ENCODE peak calls at places on chromosomes 12 and 14, in four cellular contexts. V, X, R and G are unnamed samples.

GRCh38 chr12:124764451-124764850 is 99.2 kb downstream of the SCARB1 start:
- DNase-seq in V (peak; percentile 73), X (peak; percentile 33), R (no peak), G (peak; percentile 65)

GRCh38 chr14:38286481-38286880 is 30.6 kb upstream of the CLEC14A start:
- DNase-seq in V (no peak), X (no peak), R (no peak), G (no peak)

GRCh38 chr12:100123316-100124095 is 19.2 kb downstream of the BLTP3B start:
- DNase-seq in V (no peak), X (no peak), R (no peak), G (no peak)

GRCh38 chr12:46585854-46586621 is 213.5 kb upstream of the SLC38A2 start:
- DNase-seq in V (peak; percentile 88), X (no peak), R (peak; percentile 10), G (peak; percentile 74)

GRCh38 chr12:113088971-113089756 is 32.6 kb downstream of the DTX1 start:
- DNase-seq in V (no peak), X (no peak), R (no peak), G (no peak)

GRCh38 chr12:124809391-124809790 is 54.3 kb downstream of the SCARB1 start:
- DNase-seq in V (no peak), X (no peak), R (no peak), G (no peak)

GRCh38 chr14:33564774-33565630 is 385.9 kb downstream of the EGLN3 start:
- DNase-seq in V (peak; percentile 95), X (no peak), R (no peak), G (no peak)

GRCh38 chr12:19412844-19413243 is 26.4 kb upstream of the AEBP2 start:
- DNase-seq in V (no peak), X (no peak), R (no peak), G (no peak)

GRCh38 chr14:50031534-50032313 is 84.6 kb downstream of the VCPKMT start:
- DNase-seq in V (no peak), X (no peak), R (no peak), G (no peak)

GRCh38 chr14:52522033-52522432 is 30.3 kb downstream of the TXNDC16 start:
- DNase-seq in V (no peak), X (no peak), R (no peak), G (no peak)

GRCh38 chr12:75658826-75659823 is 147.7 kb upstream of the KRR1 start:
- DNase-seq in V (no peak), X (no peak), R (no peak), G (no peak)

GRCh38 chr14:104658325-104658712 is 31.1 kb upstream of the INF2 start:
- DNase-seq in V (no peak), X (no peak), R (no peak), G (no peak)

GRCh38 chr14:26427059-26427458 is 170.8 kb downstream of the NOVA1 start:
- DNase-seq in V (peak; percentile 30), X (no peak), R (no peak), G (no peak)

GRCh38 chr14:104561124-104561531 is 18.4 kb upstream of the C14orf180 start:
- DNase-seq in V (no peak), X (no peak), R (no peak), G (no peak)

GRCh38 chr12:111413442-111414086 is 7.8 kb downstream of the SH2B3 start:
- DNase-seq in V (no peak), X (no peak), R (no peak), G (no peak)

GRCh38 chr14:104797112-104798044 is 1.8 kb upstream of the AKT1 start:
- DNase-seq in V (peak; percentile 63), X (no peak), R (no peak), G (peak; percentile 51)

GRCh38 chr12:62762645-62763044 is 172.3 kb downstream of the PPM1H start:
- DNase-seq in V (no peak), X (no peak), R (no peak), G (no peak)

GRCh38 chr12:8867009-8867408 is 44.6 kb downstream of the A2ML1 start:
- DNase-seq in V (no peak), X (no peak), R (no peak), G (no peak)

GRCh38 chr14:103112488-103113243 is 10.6 kb upstream of the TNFAIP2 start:
- DNase-seq in V (no peak), X (no peak), R (no peak), G (no peak)

GRCh38 chr14:73762375-73762822 is 48.2 kb upstream of the PNMA1 start:
- DNase-seq in V (no peak), X (no peak), R (no peak), G (peak; percentile 62)

GRCh38 chr12:68166317-68166830 is 6.8 kb upstream of the IFNG start:
- DNase-seq in V (no peak), X (no peak), R (no peak), G (no peak)

GRCh38 chr12:82326905-82327503 is 31.2 kb downstream of the CCDC59 start:
- DNase-seq in V (peak; percentile 2), X (no peak), R (no peak), G (no peak)

GRCh38 chr14:55102141-55102547 is 26.9 kb upstream of the LGALS3 start:
- DNase-seq in V (peak; percentile 81), X (no peak), R (no peak), G (peak; percentile 77)

GRCh38 chr14:35766700-35767082 is 42.4 kb downstream of the RALGAPA1 start:
- DNase-seq in V (no peak), X (no peak), R (no peak), G (no peak)

GRCh38 chr12:106629797-106630669 is 47.2 kb downstream of the RFX4 start:
- DNase-seq in V (no peak), X (no peak), R (no peak), G (no peak)

GRCh38 chr14:96268426-96269358 is 12.7 kb downstream of the BDKRB1 start:
- DNase-seq in V (no peak), X (no peak), R (no peak), G (peak; percentile 43)

GRCh38 chr12:127388985-127389384 is 878.0 kb upstream of the TMEM132C start:
- DNase-seq in V (no peak), X (no peak), R (no peak), G (no peak)

GRCh38 chr12:92065664-92066063 is 80.0 kb downstream of the BTG1 start:
- DNase-seq in V (no peak), X (no peak), R (no peak), G (no peak)

GRCh38 chr12:49967777-49968250 is 4.9 kb upstream of the AQP6 start:
- DNase-seq in V (no peak), X (no peak), R (no peak), G (no peak)

GRCh38 chr14:104967144-104967413 is 11.1 kb downstream of the AHNAK2 start:
- DNase-seq in V (no peak), X (no peak), R (no peak), G (no peak)

GRCh38 chr14:65277580-65278270 is 134.8 kb upstream of the FUT8 start:
- DNase-seq in V (no peak), X (no peak), R (no peak), G (no peak)

DNA sequence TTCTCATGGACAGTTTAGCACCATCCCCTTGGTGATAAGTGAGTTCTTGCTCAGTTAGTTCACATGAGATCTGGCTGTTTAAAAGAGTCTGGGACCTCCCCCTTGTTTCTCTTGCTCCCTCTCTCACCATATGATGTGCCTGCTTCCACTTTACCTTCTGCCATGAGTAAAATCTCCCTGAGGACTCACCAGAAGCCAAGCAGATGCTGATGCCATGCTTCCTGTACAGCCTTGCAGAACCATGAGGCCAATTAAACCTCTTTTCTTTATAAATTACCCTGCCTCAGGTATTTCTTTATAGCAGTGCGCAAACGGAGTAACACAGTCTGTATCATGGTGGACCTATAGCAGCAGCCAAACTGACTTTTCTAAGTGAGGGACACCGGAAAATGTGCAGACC is 58.8 kb downstream of the ATP2B1 start:
- DNase-seq in V (no peak), X (no peak), R (no peak), G (no peak)
- H3K27ac ChIP-seq in V (no peak overlapping the region), X (no peak overlapping the region), R (no peak overlapping the region), G (no peak overlapping the region)

GRCh38 chr12:15882055-15882971 is at the start of gene STRAP:
- DNase-seq in V (peak; percentile 99), X (peak; percentile 97), R (peak; percentile 94), G (peak; percentile 98)

GRCh38 chr12:15886372-15887042 is 4.3 kb downstream of the STRAP start:
- DNase-seq in V (no peak), X (no peak), R (no peak), G (no peak)

GRCh38 chr12:15887043-15887817 is 5.0 kb downstream of the STRAP start:
- DNase-seq in V (no peak), X (no peak), R (no peak), G (no peak)

GRCh38 chr12:15880721-15881120 is 1.5 kb upstream of the STRAP start:
- DNase-seq in V (no peak), X (no peak), R (no peak), G (no peak)

GRCh38 chr12:15883536-15883935 is 1.3 kb downstream of the STRAP start:
- DNase-seq in V (no peak), X (no peak), R (no peak), G (no peak)
- H3K27ac ChIP-seq in V (no peak overlapping the region), X (no peak overlapping the region), R (peak overlapping the region; percentile 97), G (no peak overlapping the region)

GRCh38 chr12:77214136-77214535 is 148.8 kb upstream of the E2F7 start:
- DNase-seq in V (no peak), X (no peak), R (no peak), G (no peak)

GRCh38 chr12:77210724-77211123 is 145.4 kb upstream of the E2F7 start:
- DNase-seq in V (no peak), X (no peak), R (no peak), G (no peak)

GRCh38 chr12:77218278-77218677 is 152.9 kb upstream of the E2F7 start:
- DNase-seq in V (no peak), X (no peak), R (no peak), G (no peak)

DNA sequence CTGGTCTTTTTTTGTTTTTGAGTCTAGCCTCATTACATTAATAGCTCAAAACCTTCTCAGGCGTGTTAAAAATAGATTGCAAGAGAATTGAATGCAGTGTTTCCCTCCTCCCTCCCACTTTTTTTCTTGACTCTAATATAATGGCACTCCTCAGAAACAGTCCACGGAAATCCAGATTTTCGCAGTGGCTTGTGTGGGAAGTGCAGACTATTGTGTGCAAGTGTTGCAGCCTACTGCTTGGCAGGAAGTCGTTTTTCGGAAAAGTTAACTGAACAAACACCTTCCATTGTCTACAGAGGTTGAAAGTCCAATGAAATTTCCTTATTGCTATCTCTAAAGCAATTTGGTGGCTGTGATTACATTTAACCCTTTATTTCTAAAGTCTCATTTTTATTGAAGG is 147.9 kb upstream of the E2F7 start:
- DNase-seq in V (no peak), X (no peak), R (no peak), G (peak; percentile 68)
- H3K27ac ChIP-seq in V (no peak overlapping the region), X (no peak overlapping the region), R (no peak overlapping the region), G (peak overlapping the region; percentile 21)

DNA sequence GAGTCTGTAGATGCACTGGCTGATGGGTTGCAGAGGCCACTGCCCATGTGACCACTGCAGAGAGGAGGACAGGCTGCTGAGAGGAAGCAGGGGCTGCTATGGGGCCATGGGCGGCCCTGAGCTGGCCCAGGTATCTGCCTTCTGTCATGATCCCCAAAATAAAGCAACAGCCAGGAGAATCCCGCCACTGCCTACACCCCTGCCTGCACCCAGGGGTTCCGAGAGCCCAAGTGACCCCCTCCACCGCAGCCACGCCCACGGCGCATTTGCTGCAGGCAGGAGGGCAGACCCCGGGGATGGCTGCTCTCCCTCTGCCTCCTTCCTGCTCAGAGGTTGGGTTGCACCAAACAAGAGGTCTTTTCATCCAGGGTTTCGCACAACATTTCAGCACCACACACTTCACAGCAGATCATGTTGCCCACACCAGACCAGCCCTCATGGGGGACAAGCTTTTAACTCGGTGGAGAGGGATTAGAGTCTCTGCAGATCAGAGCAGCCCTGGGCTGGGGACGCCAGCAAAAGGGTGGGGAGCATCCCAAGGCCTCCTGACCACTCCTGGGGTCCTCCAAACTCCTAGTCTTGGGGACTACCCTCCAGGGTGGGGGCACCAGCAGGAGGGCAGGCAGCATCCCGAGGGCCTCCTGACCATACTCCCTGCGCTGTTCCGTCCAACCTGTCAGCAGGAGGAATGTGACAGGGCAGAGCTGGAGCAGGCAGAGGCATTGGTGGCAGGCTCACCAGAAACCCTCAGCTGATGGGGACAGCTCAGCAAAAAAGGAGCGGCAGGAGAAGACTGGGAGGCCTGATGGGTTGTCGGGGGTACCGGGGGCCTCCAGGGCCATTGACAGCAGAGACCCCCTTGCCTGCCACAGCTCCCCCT is 14.1 kb downstream of the CCDC85C start:
- DNase-seq in V (no peak), X (no peak), R (no peak), G (no peak)
- H3K27ac ChIP-seq in V (no peak overlapping the region), X (peak overlapping the region; percentile 3), R (no peak overlapping the region), G (no peak overlapping the region)